ENCODE peak calls at places on chromosomes 11 and 22, in five cellular contexts. One of them, this sample, is unnamed.

GRCh38 chr11:116882386-116882785 is 45.0 kb upstream of the APOA1 start:
- DNase-seq in activated CD8-positive, alpha-beta T cell treated with anti-CD3 and anti-CD28 coated beads for 36 hours: peak
- DNase-seq in thoracic aorta: no peak
- DNase-seq in fibroblast of pulmonary artery: peak
- DNase-seq in WTC11: no peak
- DNase-seq in this sample: peak

GRCh38 chr11:78313181-78313788 is 104.3 kb downstream of the GAB2 start:
- DNase-seq in WTC11: no peak
- DNase-seq in fibroblast of pulmonary artery: peak
- DNase-seq in thoracic aorta: no peak
- DNase-seq in activated CD8-positive, alpha-beta T cell treated with anti-CD3 and anti-CD28 coated beads for 36 hours: no peak
- DNase-seq in this sample: peak

GRCh38 chr11:115631609-115632008 is 127.4 kb upstream of the CADM1 start:
- DNase-seq in activated CD8-positive, alpha-beta T cell treated with anti-CD3 and anti-CD28 coated beads for 36 hours: no peak
- DNase-seq in WTC11: no peak
- DNase-seq in thoracic aorta: no peak
- DNase-seq in fibroblast of pulmonary artery: no peak
- DNase-seq in this sample: no peak

GRCh38 chr11:79241842-79242241 is 199.0 kb downstream of the TENM4 start:
- DNase-seq in activated CD8-positive, alpha-beta T cell treated with anti-CD3 and anti-CD28 coated beads for 36 hours: no peak
- DNase-seq in WTC11: no peak
- DNase-seq in thoracic aorta: no peak
- DNase-seq in fibroblast of pulmonary artery: no peak
- DNase-seq in this sample: no peak

GRCh38 chr22:44298331-44299087 is 14.2 kb downstream of the SHISAL1 start:
- DNase-seq in fibroblast of pulmonary artery: no peak
- DNase-seq in WTC11: no peak
- DNase-seq in activated CD8-positive, alpha-beta T cell treated with anti-CD3 and anti-CD28 coated beads for 36 hours: no peak
- DNase-seq in thoracic aorta: no peak
- DNase-seq in this sample: peak

GRCh38 chr22:39318507-39319283 is 728 bp downstream of the RPL3 start:
- DNase-seq in thoracic aorta: no peak
- DNase-seq in activated CD8-positive, alpha-beta T cell treated with anti-CD3 and anti-CD28 coated beads for 36 hours: no peak
- DNase-seq in fibroblast of pulmonary artery: no peak
- DNase-seq in WTC11: no peak
- DNase-seq in this sample: no peak

GRCh38 chr22:16563555-16564520 is 28.8 kb downstream of the CCT8L2 start:
- DNase-seq in activated CD8-positive, alpha-beta T cell treated with anti-CD3 and anti-CD28 coated beads for 36 hours: no peak
- DNase-seq in WTC11: no peak
- DNase-seq in fibroblast of pulmonary artery: no peak
- DNase-seq in thoracic aorta: no peak
- DNase-seq in this sample: no peak

GRCh38 chr11:9755561-9755960 is 91.7 kb downstream of the SWAP70 start:
- DNase-seq in fibroblast of pulmonary artery: peak
- DNase-seq in thoracic aorta: no peak
- DNase-seq in activated CD8-positive, alpha-beta T cell treated with anti-CD3 and anti-CD28 coated beads for 36 hours: no peak
- DNase-seq in WTC11: no peak
- DNase-seq in this sample: peak

GRCh38 chr11:29879560-29879959 is 137.3 kb downstream of the KCNA4 start:
- DNase-seq in WTC11: no peak
- DNase-seq in activated CD8-positive, alpha-beta T cell treated with anti-CD3 and anti-CD28 coated beads for 36 hours: no peak
- DNase-seq in thoracic aorta: no peak
- DNase-seq in fibroblast of pulmonary artery: peak
- DNase-seq in this sample: no peak

GRCh38 chr11:12029738-12030363 is 21.4 kb upstream of the DKK3 start:
- DNase-seq in WTC11: no peak
- DNase-seq in thoracic aorta: no peak
- DNase-seq in fibroblast of pulmonary artery: no peak
- DNase-seq in activated CD8-positive, alpha-beta T cell treated with anti-CD3 and anti-CD28 coated beads for 36 hours: no peak
- DNase-seq in this sample: peak

GRCh38 chr11:62930157-62930556 is 9.0 kb upstream of the CHRM1 start:
- DNase-seq in activated CD8-positive, alpha-beta T cell treated with anti-CD3 and anti-CD28 coated beads for 36 hours: no peak
- DNase-seq in WTC11: no peak
- DNase-seq in fibroblast of pulmonary artery: no peak
- DNase-seq in thoracic aorta: no peak
- DNase-seq in this sample: no peak

GRCh38 chr22:44360686-44361381 is 48.1 kb upstream of the SHISAL1 start:
- DNase-seq in thoracic aorta: peak
- DNase-seq in WTC11: no peak
- DNase-seq in activated CD8-positive, alpha-beta T cell treated with anti-CD3 and anti-CD28 coated beads for 36 hours: no peak
- DNase-seq in fibroblast of pulmonary artery: peak
- DNase-seq in this sample: peak

GRCh38 chr11:72431846-72432245 is 2.5 kb downstream of the CLPB start:
- DNase-seq in WTC11: no peak
- DNase-seq in thoracic aorta: no peak
- DNase-seq in activated CD8-positive, alpha-beta T cell treated with anti-CD3 and anti-CD28 coated beads for 36 hours: no peak
- DNase-seq in fibroblast of pulmonary artery: no peak
- DNase-seq in this sample: no peak

GRCh38 chr11:9617960-9618359 is 44.5 kb downstream of the WEE1 start:
- DNase-seq in fibroblast of pulmonary artery: peak
- DNase-seq in WTC11: no peak
- DNase-seq in thoracic aorta: no peak
- DNase-seq in activated CD8-positive, alpha-beta T cell treated with anti-CD3 and anti-CD28 coated beads for 36 hours: no peak
- DNase-seq in this sample: peak

GRCh38 chr11:9091044-9091936 is at the start of gene SCUBE2:
- DNase-seq in thoracic aorta: no peak
- DNase-seq in WTC11: no peak
- DNase-seq in fibroblast of pulmonary artery: no peak
- DNase-seq in activated CD8-positive, alpha-beta T cell treated with anti-CD3 and anti-CD28 coated beads for 36 hours: no peak
- DNase-seq in this sample: no peak

GRCh38 chr11:72556433-72556832 is 117.8 kb downstream of the PDE2A start:
- DNase-seq in fibroblast of pulmonary artery: no peak
- DNase-seq in thoracic aorta: no peak
- DNase-seq in activated CD8-positive, alpha-beta T cell treated with anti-CD3 and anti-CD28 coated beads for 36 hours: no peak
- DNase-seq in WTC11: no peak
- DNase-seq in this sample: no peak

GRCh38 chr11:121229495-121229894 is 63.1 kb upstream of the SC5D start:
- DNase-seq in fibroblast of pulmonary artery: peak
- DNase-seq in activated CD8-positive, alpha-beta T cell treated with anti-CD3 and anti-CD28 coated beads for 36 hours: no peak
- DNase-seq in thoracic aorta: no peak
- DNase-seq in WTC11: no peak
- DNase-seq in this sample: no peak

GRCh38 chr11:60970369-60970774 is 1.1 kb upstream of the CD6 start:
- DNase-seq in fibroblast of pulmonary artery: peak
- DNase-seq in activated CD8-positive, alpha-beta T cell treated with anti-CD3 and anti-CD28 coated beads for 36 hours: peak
- DNase-seq in thoracic aorta: no peak
- DNase-seq in WTC11: peak
- DNase-seq in this sample: peak

GRCh38 chr11:70620510-70621184 is 222.3 kb downstream of the CTTN start:
- DNase-seq in thoracic aorta: no peak
- DNase-seq in activated CD8-positive, alpha-beta T cell treated with anti-CD3 and anti-CD28 coated beads for 36 hours: no peak
- DNase-seq in WTC11: no peak
- DNase-seq in fibroblast of pulmonary artery: no peak
- DNase-seq in this sample: no peak

GRCh38 chr22:25987948-25988347 is 181.3 kb upstream of the SEZ6L start:
- DNase-seq in WTC11: no peak
- DNase-seq in activated CD8-positive, alpha-beta T cell treated with anti-CD3 and anti-CD28 coated beads for 36 hours: peak
- DNase-seq in fibroblast of pulmonary artery: no peak
- DNase-seq in thoracic aorta: no peak
- DNase-seq in this sample: no peak

GRCh38 chr11:108880510-108880909 is 215.6 kb downstream of the DDX10 start:
- DNase-seq in WTC11: no peak
- DNase-seq in fibroblast of pulmonary artery: no peak
- DNase-seq in activated CD8-positive, alpha-beta T cell treated with anti-CD3 and anti-CD28 coated beads for 36 hours: no peak
- DNase-seq in thoracic aorta: no peak
- DNase-seq in this sample: no peak

GRCh38 chr11:131195801-131196517 is 174.5 kb upstream of the NTM start:
- DNase-seq in WTC11: no peak
- DNase-seq in activated CD8-positive, alpha-beta T cell treated with anti-CD3 and anti-CD28 coated beads for 36 hours: no peak
- DNase-seq in thoracic aorta: no peak
- DNase-seq in fibroblast of pulmonary artery: peak
- DNase-seq in this sample: peak

GRCh38 chr22:32270641-32271369 is 15.7 kb upstream of the SLC5A4 start:
- DNase-seq in activated CD8-positive, alpha-beta T cell treated with anti-CD3 and anti-CD28 coated beads for 36 hours: no peak
- DNase-seq in thoracic aorta: no peak
- DNase-seq in fibroblast of pulmonary artery: no peak
- DNase-seq in WTC11: no peak
- DNase-seq in this sample: no peak

GRCh38 chr11:130070109-130070828 is 575 bp downstream of the APLP2 start:
- DNase-seq in WTC11: peak
- DNase-seq in thoracic aorta: no peak
- DNase-seq in activated CD8-positive, alpha-beta T cell treated with anti-CD3 and anti-CD28 coated beads for 36 hours: peak
- DNase-seq in fibroblast of pulmonary artery: peak
- DNase-seq in this sample: no peak

GRCh38 chr22:44395116-44396005 is 82.6 kb upstream of the SHISAL1 start:
- DNase-seq in fibroblast of pulmonary artery: no peak
- DNase-seq in activated CD8-positive, alpha-beta T cell treated with anti-CD3 and anti-CD28 coated beads for 36 hours: no peak
- DNase-seq in thoracic aorta: no peak
- DNase-seq in WTC11: no peak
- DNase-seq in this sample: no peak

GRCh38 chr11:10926801-10927200 is 68.9 kb upstream of the ZBED5 start:
- DNase-seq in thoracic aorta: no peak
- DNase-seq in fibroblast of pulmonary artery: no peak
- DNase-seq in activated CD8-positive, alpha-beta T cell treated with anti-CD3 and anti-CD28 coated beads for 36 hours: no peak
- DNase-seq in WTC11: no peak
- DNase-seq in this sample: no peak

GRCh38 chr11:115653076-115653475 is 148.9 kb upstream of the CADM1 start:
- DNase-seq in activated CD8-positive, alpha-beta T cell treated with anti-CD3 and anti-CD28 coated beads for 36 hours: no peak
- DNase-seq in WTC11: no peak
- DNase-seq in thoracic aorta: no peak
- DNase-seq in fibroblast of pulmonary artery: no peak
- DNase-seq in this sample: no peak

GRCh38 chr11:64660205-64660604 is 62.8 kb downstream of the NRXN2 start:
- DNase-seq in WTC11: no peak
- DNase-seq in activated CD8-positive, alpha-beta T cell treated with anti-CD3 and anti-CD28 coated beads for 36 hours: no peak
- DNase-seq in fibroblast of pulmonary artery: no peak
- DNase-seq in thoracic aorta: no peak
- DNase-seq in this sample: no peak

DNA sequence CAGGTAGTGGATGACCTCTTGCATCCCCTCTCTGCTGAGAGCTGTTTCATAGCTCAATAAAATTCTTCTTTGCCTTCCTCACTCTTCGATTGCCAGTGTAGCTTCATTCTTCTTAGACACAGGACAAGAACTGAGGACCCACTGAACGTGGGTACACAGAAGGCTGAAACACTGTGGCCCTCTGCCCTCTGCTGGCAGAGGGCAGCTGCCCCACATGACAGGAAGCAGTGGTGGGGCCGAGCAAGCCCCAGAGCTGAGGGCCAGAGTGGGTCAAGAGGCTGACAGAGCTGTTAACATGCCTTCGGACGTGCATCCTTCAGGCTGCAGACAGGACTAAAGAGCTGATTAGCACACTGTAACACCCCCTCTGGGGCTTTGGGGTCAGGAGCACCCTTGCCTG is 15.6 kb downstream of the SMC1B start:
- DNase-seq in fibroblast of pulmonary artery: no peak
- DNase-seq in thoracic aorta: no peak
- DNase-seq in activated CD8-positive, alpha-beta T cell treated with anti-CD3 and anti-CD28 coated beads for 36 hours: peak
- DNase-seq in WTC11: no peak
- DNase-seq in this sample: no peak
- TF ChIP-seq CTCF in fibroblast of pulmonary artery: no peak
- TF ChIP-seq CTCF in thoracic aorta: no peak
- TF ChIP-seq CTCF in activated CD8-positive, alpha-beta T cell treated with anti-CD3 and anti-CD28 coated beads for 36 hours: peak
- TF ChIP-seq CTCF in WTC11: no peak
- TF ChIP-seq CTCF in this sample: no peak

DNA sequence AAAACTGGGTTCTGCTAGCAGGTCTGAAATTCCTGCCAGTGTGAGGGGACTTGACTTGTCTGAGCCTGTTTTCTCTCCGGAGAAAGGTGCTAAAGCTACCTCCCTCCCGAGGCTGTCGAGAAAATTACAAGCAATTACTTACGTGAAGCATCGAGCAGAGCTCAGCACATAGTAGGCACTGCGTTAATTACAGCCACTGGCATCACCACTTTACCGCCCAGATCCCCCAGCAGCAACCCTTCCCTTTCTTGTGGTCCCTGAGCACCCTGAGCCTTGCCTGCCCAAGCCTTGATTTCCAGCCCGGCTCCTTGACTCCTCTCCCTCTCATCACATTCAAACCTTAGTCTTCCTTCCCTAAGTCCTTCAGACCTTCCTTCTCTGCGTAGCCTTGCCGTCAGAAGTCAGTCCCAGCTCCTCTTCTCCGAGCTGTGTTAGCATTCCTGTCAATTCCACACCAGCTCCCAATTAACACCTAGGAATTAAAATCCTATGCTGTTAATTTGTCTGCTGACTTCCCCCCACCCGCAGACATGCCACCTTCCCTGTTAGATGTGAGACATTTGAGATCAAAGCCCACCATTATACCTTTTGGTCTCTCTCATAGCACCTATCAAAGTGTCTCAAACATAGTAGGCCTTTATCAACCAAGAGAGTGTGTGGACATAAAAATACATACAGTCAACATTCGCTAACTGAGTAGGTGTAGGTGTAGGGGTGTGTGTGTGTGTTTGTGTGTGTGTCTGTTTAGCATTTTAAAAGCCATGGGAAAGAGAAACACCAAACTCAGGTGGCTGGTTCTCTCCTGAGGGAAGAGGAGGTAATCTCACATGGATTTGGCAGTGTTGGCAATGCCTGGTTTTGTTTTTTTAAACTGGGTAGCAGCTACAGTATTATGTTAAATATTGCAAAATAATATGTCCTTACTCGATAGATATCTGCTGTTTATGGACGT is 2.8 kb upstream of the KCNJ5 start:
- DNase-seq in fibroblast of pulmonary artery: no peak
- DNase-seq in WTC11: no peak
- DNase-seq in activated CD8-positive, alpha-beta T cell treated with anti-CD3 and anti-CD28 coated beads for 36 hours: no peak
- DNase-seq in thoracic aorta: no peak
- DNase-seq in this sample: no peak
- TF ChIP-seq CTCF in fibroblast of pulmonary artery: no peak
- TF ChIP-seq CTCF in WTC11: no peak
- TF ChIP-seq CTCF in activated CD8-positive, alpha-beta T cell treated with anti-CD3 and anti-CD28 coated beads for 36 hours: no peak
- TF ChIP-seq CTCF in thoracic aorta: no peak
- TF ChIP-seq CTCF in this sample: no peak

GRCh38 chr11:35248558-35249323 is 109.8 kb downstream of the CD44 start:
- DNase-seq in fibroblast of pulmonary artery: no peak
- DNase-seq in thoracic aorta: no peak
- DNase-seq in WTC11: no peak
- DNase-seq in activated CD8-positive, alpha-beta T cell treated with anti-CD3 and anti-CD28 coated beads for 36 hours: no peak
- DNase-seq in this sample: no peak
- TF ChIP-seq CTCF in fibroblast of pulmonary artery: no peak
- TF ChIP-seq CTCF in thoracic aorta: no peak
- TF ChIP-seq CTCF in WTC11: no peak
- TF ChIP-seq CTCF in activated CD8-positive, alpha-beta T cell treated with anti-CD3 and anti-CD28 coated beads for 36 hours: no peak
- TF ChIP-seq CTCF in this sample: no peak

DNA sequence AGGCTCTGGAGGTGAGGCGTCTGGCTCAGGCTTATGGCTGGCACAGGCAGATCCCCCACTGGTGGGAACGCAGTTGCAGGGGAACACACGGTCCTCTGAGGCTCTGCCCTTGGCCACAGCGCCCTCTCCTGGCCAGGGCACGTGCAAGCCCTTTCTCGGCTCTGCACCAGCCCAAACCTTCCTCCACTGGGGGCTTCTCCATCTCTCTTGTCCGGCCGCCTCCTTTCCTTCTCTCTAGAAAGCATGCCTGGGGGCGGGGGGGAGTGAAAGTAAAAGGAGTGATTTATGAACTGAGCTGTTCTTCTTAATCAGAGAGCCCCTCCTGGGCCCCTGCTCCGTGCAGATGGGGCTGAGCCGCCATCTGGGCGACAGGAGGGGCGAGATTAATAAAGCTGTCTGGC is 56.5 kb downstream of the TP53I11 start:
- DNase-seq in fibroblast of pulmonary artery: peak
- DNase-seq in activated CD8-positive, alpha-beta T cell treated with anti-CD3 and anti-CD28 coated beads for 36 hours: peak
- DNase-seq in thoracic aorta: no peak
- DNase-seq in WTC11: peak
- DNase-seq in this sample: peak
- TF ChIP-seq CTCF in fibroblast of pulmonary artery: peak
- TF ChIP-seq CTCF in activated CD8-positive, alpha-beta T cell treated with anti-CD3 and anti-CD28 coated beads for 36 hours: peak
- TF ChIP-seq CTCF in thoracic aorta: peak
- TF ChIP-seq CTCF in WTC11: peak
- TF ChIP-seq CTCF in this sample: peak

GRCh38 chr11:67095214-67095507 is 23.9 kb upstream of the KDM2A start:
- DNase-seq in WTC11: no peak
- DNase-seq in activated CD8-positive, alpha-beta T cell treated with anti-CD3 and anti-CD28 coated beads for 36 hours: no peak
- DNase-seq in thoracic aorta: no peak
- DNase-seq in fibroblast of pulmonary artery: no peak
- DNase-seq in this sample: no peak
- TF ChIP-seq CTCF in WTC11: peak
- TF ChIP-seq CTCF in activated CD8-positive, alpha-beta T cell treated with anti-CD3 and anti-CD28 coated beads for 36 hours: no peak
- TF ChIP-seq CTCF in thoracic aorta: no peak
- TF ChIP-seq CTCF in fibroblast of pulmonary artery: no peak
- TF ChIP-seq CTCF in this sample: no peak

This sample was measured in fibroblast of mammary gland.